ENCODE peak calls at places on chromosomes 4 and X, in eight cellular contexts. N, H, T, J, U, A, L and R are unnamed samples.

GRCh38 chr4:7266525-7267292 is 74.4 kb downstream of the SORCS2 start:
- DNase-seq in T (peak), H (peak), U (no peak), L (no peak), J (peak), N (peak), A (no peak), R (no peak)

GRCh38 chrX:22575161-22575845 is 302.6 kb downstream of the CBLL2 start:
- DNase-seq in H (peak), U (no peak), A (no peak), L (no peak), T (no peak), N (peak), J (peak), R (no peak)

GRCh38 chr4:25234390-25235367 is 846 bp downstream of the PI4K2B start:
- DNase-seq in T (peak), U (peak), L (peak), H (peak), N (peak), J (peak), A (peak), R (peak)

GRCh38 chr4:4866124-4866832 is 6.8 kb downstream of the MSX1 start:
- DNase-seq in T (peak), L (no peak), U (peak), N (no peak), A (no peak), H (no peak), J (no peak), R (peak)

GRCh38 chr4:120085705-120086104 is 19.1 kb upstream of the MAD2L1 start:
- DNase-seq in L (no peak), T (no peak), A (no peak), H (peak), N (peak), J (peak), U (peak), R (no peak)

GRCh38 chr4:76278583-76278982 is 27.1 kb downstream of the FAM47E start:
- DNase-seq in H (no peak), L (no peak), N (no peak), T (no peak), U (no peak), A (no peak), J (no peak), R (no peak)

GRCh38 chr4:56821394-56822263 is at the start of gene SPINK2:
- DNase-seq in L (peak), N (no peak), U (peak), H (no peak), T (peak), A (no peak), J (no peak), R (peak)

GRCh38 chrX:153539171-153539978 is 21.9 kb downstream of the ATP2B3 start:
- DNase-seq in T (peak), A (peak), N (peak), J (peak), L (peak), H (peak), U (peak), R (peak)

GRCh38 chr4:98527528-98527927 is 130.9 kb downstream of the TSPAN5 start:
- DNase-seq in N (peak), L (no peak), H (no peak), T (no peak), A (no peak), J (no peak), U (no peak), R (no peak)

GRCh38 chr4:53307210-53307609 is 58.7 kb downstream of the SCFD2 start:
- DNase-seq in T (no peak), N (peak), A (no peak), U (no peak), H (no peak), J (no peak), L (no peak), R (no peak)

GRCh38 chrX:120559799-120560198 is 963 bp downstream of the CUL4B start:
- DNase-seq in T (peak), H (peak), U (peak), A (no peak), L (no peak), N (peak), J (no peak), R (no peak)

GRCh38 chrX:123625477-123625876 is 107.4 kb downstream of the THOC2 start:
- DNase-seq in A (no peak), L (no peak), N (no peak), J (no peak), H (no peak), U (no peak), T (no peak), R (no peak)

GRCh38 chr4:23084559-23085248 is 392.0 kb downstream of the GBA3 start:
- DNase-seq in N (peak), A (no peak), J (no peak), T (no peak), H (peak), L (no peak), U (no peak), R (no peak)

GRCh38 chr4:14708574-14708973 is 293.7 kb upstream of the CPEB2 start:
- DNase-seq in U (no peak), J (no peak), H (no peak), T (no peak), N (no peak), L (no peak), A (no peak), R (no peak)

GRCh38 chr4:55768291-55768690 is 51.3 kb upstream of the EXOC1L start:
- DNase-seq in L (no peak), T (peak), J (peak), A (no peak), U (no peak), H (peak), N (peak), R (no peak)

GRCh38 chr4:147463065-147463464 is 17.8 kb upstream of the EDNRA start:
- DNase-seq in T (no peak), L (no peak), J (no peak), U (no peak), N (no peak), H (no peak), A (no peak), R (no peak)

GRCh38 chrX:136767104-136767941 is 13.4 kb downstream of the ARHGEF6 start:
- DNase-seq in U (peak), T (peak), J (peak), L (peak), H (peak), N (peak), A (peak), R (peak)

GRCh38 chrX:22559506-22559905 is 286.8 kb downstream of the CBLL2 start:
- DNase-seq in L (no peak), H (peak), T (no peak), N (no peak), U (no peak), A (no peak), J (no peak), R (no peak)

GRCh38 chr4:53592686-53593641 is 1.7 kb upstream of the LNX1 start:
- DNase-seq in L (peak), A (peak), J (no peak), H (peak), T (no peak), N (no peak), U (no peak), R (no peak)

GRCh38 chrX:151996329-151996728 is 21.9 kb upstream of the GABRE start:
- DNase-seq in A (no peak), U (no peak), L (no peak), T (no peak), J (no peak), H (no peak), N (no peak), R (no peak)

GRCh38 chrX:50978920-50979660 is 68.6 kb downstream of the BMP15 start:
- DNase-seq in U (no peak), L (no peak), H (peak), N (peak), A (no peak), J (no peak), T (no peak), R (no peak)

GRCh38 chr4:11623726-11624037 is 195.0 kb upstream of the HS3ST1 start:
- DNase-seq in H (no peak), J (no peak), A (no peak), U (peak), N (no peak), L (peak), T (no peak), R (no peak)

GRCh38 chr4:31530555-31530954 is 810.4 kb downstream of the PCDH7 start:
- DNase-seq in A (no peak), U (no peak), J (no peak), N (no peak), T (no peak), L (no peak), H (no peak), R (no peak)

GRCh38 chr4:91064157-91064853 is 937.1 kb downstream of the CCSER1 start:
- DNase-seq in U (no peak), A (no peak), L (peak), H (peak), N (no peak), J (no peak), T (peak), R (no peak)

GRCh38 chr4:89836897-89837384 is at the start of gene SNCA:
- DNase-seq in A (peak), H (peak), N (peak), U (no peak), J (peak), L (peak), T (peak), R (peak)

GRCh38 chrX:30493348-30493747 is 84.2 kb downstream of the TASL start:
- DNase-seq in T (no peak), N (no peak), A (no peak), H (no peak), J (no peak), L (no peak), U (no peak), R (no peak)

GRCh38 chr4:182643801-182644311 is 273.3 kb downstream of the DCTD start:
- DNase-seq in J (peak), N (peak), H (peak), A (no peak), U (no peak), L (no peak), T (no peak), R (no peak)

GRCh38 chrX:13752141-13752540 is 17.6 kb downstream of the OFD1 start:
- DNase-seq in T (no peak), A (no peak), N (no peak), J (no peak), U (no peak), H (no peak), L (no peak), R (no peak)

GRCh38 chrX:38985375-38985774 is 184.1 kb downstream of the MID1IP1 start:
- DNase-seq in L (no peak), J (peak), U (peak), N (peak), T (peak), A (no peak), H (no peak), R (no peak)

GRCh38 chrX:43644124-43644701 is 11.9 kb upstream of the MAOA start:
- DNase-seq in N (peak), L (no peak), T (peak), H (peak), U (no peak), A (no peak), J (peak), R (no peak)

GRCh38 chr4:167622481-167623240 is 388.4 kb upstream of the SPOCK3 start:
- DNase-seq in U (peak), A (peak), J (peak), N (peak), T (peak), L (peak), H (peak), R (no peak)

GRCh38 chrX:152904151-152905080 is 6.5 kb downstream of the ZNF185 start:
- DNase-seq in H (peak), A (peak), L (peak), T (peak), U (peak), J (peak), N (peak), R (peak)

GRCh38 chrX:11722304-11722703 is 35.7 kb upstream of the MSL3 start:
- DNase-seq in A (no peak), N (no peak), T (no peak), J (no peak), U (no peak), H (no peak), L (no peak), R (no peak)

GRCh38 chrX:110241816-110242215 is 76.1 kb downstream of the AMMECR1 start:
- DNase-seq in N (peak), U (no peak), T (no peak), A (no peak), H (peak), L (no peak), J (peak), R (no peak)

DNA sequence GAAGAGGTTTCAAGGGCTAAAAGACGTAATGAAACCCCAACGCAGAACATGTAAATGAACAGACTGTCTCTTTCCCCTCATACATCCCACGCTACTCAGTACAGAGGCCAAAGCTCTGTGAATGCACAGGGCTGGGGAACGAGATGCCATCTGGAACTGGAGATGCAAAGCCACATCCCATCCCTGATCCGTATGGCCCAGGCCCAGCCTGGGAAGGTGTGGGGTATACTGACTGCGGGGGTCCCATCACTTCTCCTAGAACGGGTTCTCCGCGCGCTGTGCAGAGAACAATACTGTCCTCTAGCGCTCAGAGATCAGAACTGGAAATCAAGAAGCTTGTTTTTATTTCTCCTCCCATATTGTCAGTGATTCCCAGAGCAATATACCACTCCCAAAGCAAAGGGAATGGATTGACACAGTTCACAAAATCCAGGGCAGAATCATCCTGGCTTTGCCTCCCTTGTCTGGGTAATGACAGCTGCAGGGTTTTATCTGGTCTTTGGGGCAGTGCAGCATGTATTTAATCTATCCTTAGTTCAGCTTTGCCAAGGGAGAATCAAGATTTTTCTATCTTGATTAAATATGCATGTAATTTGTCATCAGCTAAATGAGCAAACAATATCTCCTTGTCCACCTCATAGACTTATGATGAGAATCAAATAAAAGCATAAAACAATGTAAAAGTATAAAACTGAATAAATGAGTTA is 47.3 kb upstream of the TLR3 start:
- DNase-seq in H (peak), L (no peak), N (peak), U (peak), J (peak), T (peak), A (no peak), R (no peak)
- H3K4me3 ChIP-seq in H (no peak), L (no peak), N (no peak), U (no peak), J (peak), T (no peak), A (no peak), R (no peak)

DNA sequence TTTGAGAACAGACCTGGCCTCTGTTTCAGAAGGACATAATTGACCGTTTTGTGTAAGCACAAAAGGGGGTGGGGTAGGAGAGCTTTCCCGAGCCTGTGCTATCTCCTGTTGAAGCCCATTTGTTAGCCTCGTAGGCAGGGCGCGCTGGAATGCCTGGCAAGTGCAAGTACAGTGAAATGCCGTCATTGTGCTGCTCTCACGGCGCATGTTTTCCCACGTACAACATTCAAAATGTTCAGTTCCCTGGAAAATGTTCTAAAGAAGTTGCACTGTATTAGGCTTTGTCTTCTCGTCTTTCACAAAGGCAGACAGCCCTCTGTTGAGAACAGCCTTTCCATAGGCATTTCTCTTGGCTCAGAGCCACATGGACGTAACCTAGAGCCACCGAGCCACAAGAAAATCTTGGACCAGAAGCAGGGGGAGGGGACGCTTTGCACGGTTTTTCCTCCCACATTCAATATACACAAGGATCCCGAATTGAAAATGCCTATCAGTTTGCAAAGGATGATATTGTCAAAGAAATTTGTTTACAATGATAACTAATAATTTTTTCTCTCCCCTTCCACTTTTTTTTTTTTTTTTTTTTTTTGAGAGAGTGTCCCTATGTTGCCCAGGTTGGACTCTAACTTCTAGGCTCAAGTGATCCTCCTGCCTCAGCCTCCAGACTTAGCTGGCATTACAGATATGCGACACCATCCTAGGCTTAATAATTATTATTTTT is 54.6 kb upstream of the RAPGEF2 start:
- DNase-seq in J (peak), H (peak), U (no peak), L (peak), N (peak), T (peak), A (peak), R (no peak)
- H3K4me3 ChIP-seq in J (peak), H (peak), U (no peak), L (no peak), N (peak), T (peak), A (peak), R (no peak)

GRCh38 chr4:92447265-92447905 is 143.6 kb downstream of the GRID2 start:
- DNase-seq in L (no peak), U (no peak), H (peak), T (no peak), A (no peak), J (no peak), N (no peak), R (no peak)

GRCh38 chr4:92450694-92451093 is 146.9 kb downstream of the GRID2 start:
- DNase-seq in A (no peak), T (no peak), H (no peak), U (no peak), J (no peak), L (no peak), N (no peak), R (no peak)

DNA sequence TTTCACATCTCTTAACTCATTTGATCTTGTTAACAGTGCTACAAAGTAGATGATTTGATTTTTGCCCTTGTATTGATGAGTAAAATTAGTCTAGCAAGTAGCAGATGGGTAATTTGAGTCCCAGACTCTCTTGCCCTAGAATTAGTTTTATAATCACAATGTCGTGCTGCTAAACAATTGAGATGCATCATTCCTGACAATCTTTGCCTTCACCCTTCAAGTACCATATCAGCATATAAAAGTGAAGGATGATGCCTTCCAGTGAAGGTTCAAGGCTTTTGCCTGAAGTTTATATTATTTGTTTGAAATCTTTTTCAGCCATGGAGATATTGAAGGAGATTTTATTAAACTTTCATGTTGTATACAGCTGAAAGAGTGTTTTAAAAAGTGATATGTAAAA is 141.4 kb downstream of the GRID2 start:
- DNase-seq in U (no peak), N (no peak), H (no peak), L (no peak), A (no peak), J (no peak), T (no peak), R (no peak)
- H3K4me3 ChIP-seq in U (no peak), N (no peak), H (no peak), L (no peak), A (no peak), J (no peak), T (no peak), R (no peak)

DNA sequence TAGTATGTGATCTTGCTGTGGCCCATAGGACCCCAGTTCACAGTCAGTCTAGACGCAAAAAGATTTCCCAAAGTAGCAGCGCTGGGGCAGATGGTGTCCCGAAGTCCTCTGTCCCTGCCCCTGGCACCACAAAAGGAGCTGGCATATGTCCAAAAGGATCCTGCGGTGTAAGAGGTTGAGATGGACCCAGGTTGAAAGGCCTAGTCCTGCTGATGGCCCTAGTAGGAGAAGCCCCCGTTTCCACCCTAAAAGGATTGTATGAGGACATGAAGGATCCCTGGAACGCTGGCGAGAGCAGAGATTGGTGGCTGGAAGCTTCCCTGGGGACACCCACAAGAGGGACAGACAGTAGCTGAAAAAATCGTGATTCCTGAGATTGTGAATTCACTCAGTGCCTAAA is 58.0 kb upstream of the DCAF8L1 start:
- DNase-seq in N (no peak), J (no peak), L (no peak), A (no peak), U (no peak), T (no peak), H (no peak), R (no peak)
- H3K4me3 ChIP-seq in N (no peak), J (no peak), L (no peak), A (no peak), U (no peak), T (no peak), H (no peak), R (no peak)

DNA sequence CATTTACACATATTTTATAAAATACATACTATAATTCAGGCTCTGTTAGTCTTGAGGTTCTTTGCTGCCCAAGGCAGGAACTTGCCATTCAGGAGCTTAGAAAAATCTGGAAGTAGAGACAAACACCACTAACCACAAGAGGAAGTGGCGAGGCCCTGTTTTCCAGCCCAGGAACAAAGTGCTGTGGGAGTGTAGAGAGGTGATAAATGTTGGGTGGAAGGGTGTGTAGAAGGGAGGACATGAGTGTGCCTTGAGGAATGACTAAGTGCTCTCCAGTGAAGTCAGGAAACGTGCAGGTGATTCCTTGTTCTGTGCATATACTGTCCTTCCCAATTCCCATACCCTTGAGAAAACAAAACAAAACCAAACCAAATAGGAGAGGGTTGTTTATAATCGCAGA is 83.1 kb downstream of the GPAT3 start:
- DNase-seq in U (no peak), T (no peak), H (peak), A (no peak), N (peak), J (no peak), L (peak), R (no peak)
- H3K4me3 ChIP-seq in U (no peak), T (no peak), H (no peak), A (no peak), N (peak), J (no peak), L (no peak), R (no peak)

GRCh38 chr4:18278244-18278643 is 256.7 kb upstream of the LCORL start:
- DNase-seq in A (no peak), H (no peak), N (no peak), J (no peak), L (no peak), U (no peak), T (no peak), R (no peak)
- H3K4me3 ChIP-seq in A (no peak), H (no peak), N (no peak), J (no peak), L (no peak), U (no peak), T (no peak), R (no peak)